ENCODE peak calls at places on chromosome 18, in six cellular contexts. T is transverse colon, A is GM06990, Q is fibroblast of the aortic adventitia, H is cardiac muscle cell, O is adrenal gland. K is an unnamed sample.

GRCh38 chr18:35672897-35673296 is 91.4 kb downstream of the GALNT1 start:
- DNase-seq in A (no peak), O (no peak), Q (no peak), H (no peak), T (peak; percentile 50), K (no peak)

GRCh38 chr18:23207191-23207955 is 72.1 kb downstream of the CABLES1 start:
- DNase-seq in A (no peak), Q (peak; percentile 24), T (no peak), O (no peak), H (no peak), K (no peak)

GRCh38 chr18:13530879-13531387 is 195.4 kb downstream of the FAM210A start:
- DNase-seq in H (peak; percentile 56), T (peak; percentile 62), O (peak; percentile 70), Q (peak; percentile 68), A (no peak), K (peak; percentile 75)

GRCh38 chr18:57813245-57813644 is 10.1 kb upstream of the ATP8B1 start:
- DNase-seq in T (no peak), O (no peak), H (peak; percentile 75), Q (peak; percentile 98), A (no peak), K (peak; percentile 98)

GRCh38 chr18:3111523-3112240 is 98.7 kb upstream of the LPIN2 start:
- DNase-seq in A (no peak), H (no peak), O (no peak), T (no peak), Q (peak; percentile 9), K (peak; percentile 32)

GRCh38 chr18:30234755-30235154 is 807.8 kb downstream of the DSC3 start:
- DNase-seq in Q (no peak), A (no peak), T (no peak), H (no peak), O (no peak), K (no peak)

GRCh38 chr18:47930086-47930843 is at the start of gene SMAD2:
- DNase-seq in T (peak; percentile 88), Q (peak; percentile 69), H (peak; percentile 88), A (no peak), O (peak; percentile 83), K (peak; percentile 70)

GRCh38 chr18:12821408-12821807 is 62.6 kb downstream of the PTPN2 start:
- DNase-seq in A (no peak), Q (no peak), H (no peak), O (no peak), T (no peak), K (no peak)

GRCh38 chr18:74376523-74376922 is 60.9 kb downstream of the C18orf63 start:
- DNase-seq in T (no peak), A (no peak), Q (no peak), O (no peak), H (no peak), K (no peak)

GRCh38 chr18:76398899-76399612 is 96.0 kb downstream of the ZNF516 start:
- DNase-seq in A (peak; percentile 63), Q (peak; percentile 73), H (peak; percentile 87), T (peak; percentile 81), O (peak; percentile 75), K (peak; percentile 74)

GRCh38 chr18:78596794-78597193 is 382.8 kb upstream of the SALL3 start:
- DNase-seq in O (no peak), T (no peak), A (no peak), H (no peak), Q (no peak), K (no peak)

GRCh38 chr18:46335551-46336059 is 231.4 kb downstream of the HAUS1 start:
- DNase-seq in Q (no peak), H (peak; percentile 60), T (no peak), A (no peak), O (no peak), K (no peak)

GRCh38 chr18:26562568-26562967 is 14.2 kb upstream of the KCTD1 start:
- DNase-seq in Q (no peak), O (no peak), A (no peak), H (no peak), T (no peak), K (no peak)

GRCh38 chr18:10296491-10296890 is 157.9 kb upstream of the APCDD1 start:
- DNase-seq in T (no peak), O (no peak), H (no peak), A (no peak), Q (no peak), K (no peak)

GRCh38 chr18:10295751-10296150 is 158.7 kb upstream of the APCDD1 start:
- DNase-seq in Q (no peak), H (no peak), O (no peak), A (no peak), T (no peak), K (no peak)

GRCh38 chr18:10299686-10300085 is 154.7 kb upstream of the APCDD1 start:
- DNase-seq in Q (no peak), A (no peak), T (no peak), O (no peak), H (no peak), K (peak; percentile 85)

GRCh38 chr18:10298346-10298745 is 156.1 kb upstream of the APCDD1 start:
- DNase-seq in T (no peak), Q (no peak), A (no peak), O (no peak), H (no peak), K (no peak)

DNA sequence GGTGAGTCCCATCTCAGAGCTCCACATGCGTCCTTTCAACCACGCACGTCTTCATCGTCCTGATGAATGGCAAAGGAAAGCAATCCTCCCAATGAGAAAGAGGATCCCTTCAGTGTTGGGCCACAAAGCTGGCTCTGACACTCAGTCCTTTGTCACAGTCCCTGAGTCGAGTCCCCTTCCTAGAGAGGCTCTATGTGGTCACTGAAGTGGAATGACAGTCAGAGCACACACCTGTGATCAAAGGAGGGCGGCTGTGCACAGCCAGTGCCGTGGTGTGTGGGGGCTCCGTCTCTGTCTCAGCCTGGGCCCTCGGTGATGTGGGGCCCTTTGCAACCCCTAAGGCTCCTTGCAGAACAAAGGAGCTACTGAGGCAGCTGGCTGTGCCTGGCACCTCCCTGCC is 157.4 kb upstream of the APCDD1 start:
- DNase-seq in A (no peak), O (no peak), Q (no peak), T (no peak), H (no peak), K (no peak)
- H3K4me3 ChIP-seq in A (no peak overlapping the region), O (no peak overlapping the region), Q (no peak overlapping the region), T (no peak overlapping the region), H (no peak overlapping the region), K (no peak overlapping the region)

GRCh38 chr18:52339891-52340371 is at the start of gene DCC:
- DNase-seq in H (peak; percentile 49), O (peak; percentile 15), Q (peak; percentile 21), A (peak; percentile 23), T (peak; percentile 34), K (peak; percentile 62)
- H3K4me3 ChIP-seq in H (peak within 1 kb of the TSS; percentile 30), O (no peak within 1 kb of the TSS), Q (no peak within 1 kb of the TSS), A (no peak within 1 kb of the TSS), T (no peak within 1 kb of the TSS), K (peak within 1 kb of the TSS; percentile 39)

GRCh38 chr18:67513285-67513684 is 3.2 kb downstream of the DSEL start:
- DNase-seq in T (no peak), O (no peak), Q (peak; percentile 36), A (no peak), H (no peak), K (no peak)

GRCh38 chr18:67515987-67516431 is 511 bp downstream of the DSEL start:
- DNase-seq in Q (peak; percentile 87), H (peak; percentile 91), T (peak; percentile 84), A (peak; percentile 47), O (peak; percentile 81), K (peak; percentile 83)

GRCh38 chr18:67516432-67517223 is at the start of gene DSEL:
- DNase-seq in T (peak; percentile 98), O (peak; percentile 98), Q (peak; percentile 94), A (peak; percentile 80), H (peak; percentile 98), K (peak; percentile 97)

GRCh38 chr18:67514465-67514864 is 2.1 kb downstream of the DSEL start:
- DNase-seq in O (no peak), T (no peak), Q (peak; percentile 31), A (no peak), H (no peak), K (no peak)

GRCh38 chr18:67514901-67515540 is 1.5 kb downstream of the DSEL start:
- DNase-seq in O (no peak), T (no peak), A (no peak), Q (peak; percentile 41), H (no peak), K (no peak)
- H3K4me3 ChIP-seq in O (peak overlapping the region; percentile 78), T (no peak overlapping the region), A (no peak overlapping the region), Q (peak overlapping the region; percentile 90), H (peak overlapping the region; percentile 69), K (peak overlapping the region; percentile 87)

DNA sequence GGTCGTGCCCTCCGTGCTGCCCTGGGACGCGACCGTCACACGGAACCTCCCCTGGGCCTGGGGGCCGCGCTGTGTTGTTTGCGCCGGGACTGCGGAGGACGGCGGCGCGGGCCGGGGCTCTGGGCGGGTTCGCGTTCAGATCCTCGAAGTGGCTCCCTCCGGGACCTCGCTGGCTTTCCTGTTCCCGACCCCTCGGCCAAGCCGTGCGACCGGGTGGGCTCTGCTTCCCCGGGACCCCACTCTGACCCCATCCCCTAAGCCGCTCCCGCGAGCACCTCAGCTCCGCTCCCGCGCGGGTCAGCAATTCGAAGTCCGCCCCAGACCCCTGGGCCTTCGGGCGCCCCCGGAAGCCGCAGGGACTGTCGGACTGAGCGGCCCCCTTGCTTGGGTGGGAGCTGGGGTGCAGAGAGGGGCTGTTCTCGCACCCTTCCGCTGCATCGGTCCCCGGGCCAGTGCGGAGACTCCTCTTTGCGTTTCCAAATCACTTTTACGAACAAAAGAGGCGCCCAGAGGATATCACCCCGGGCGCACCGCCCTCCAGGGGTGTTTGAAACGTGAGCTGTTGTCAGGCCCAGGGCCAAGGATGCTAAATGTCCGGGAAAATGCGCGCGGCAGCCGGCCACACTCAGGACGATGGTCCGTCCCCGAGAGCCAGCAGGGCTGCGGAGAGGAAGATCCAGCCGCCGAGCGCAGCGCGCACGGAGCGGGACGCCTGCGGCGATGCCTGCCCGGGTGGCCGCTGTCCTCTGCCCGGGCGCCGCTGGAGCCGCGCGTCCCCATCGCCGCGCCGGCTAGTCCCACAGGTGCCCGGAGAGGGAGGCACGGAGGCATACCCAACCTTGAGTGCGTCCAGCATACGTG is 73.5 kb downstream of the ZCCHC2 start:
- DNase-seq in Q (no peak), O (no peak), T (no peak), A (no peak), H (peak; percentile 9), K (peak; percentile 12)
- H3K4me3 ChIP-seq in Q (peak overlapping the region; percentile 39), O (peak overlapping the region; percentile 40), T (no peak overlapping the region), A (no peak overlapping the region), H (peak overlapping the region; percentile 37), K (peak overlapping the region; percentile 7)

GRCh38 chr18:55579471-55579870 is 8.5 kb downstream of the TCF4 start:
- DNase-seq in H (peak; percentile 56), Q (no peak), T (no peak), O (no peak), A (no peak), K (no peak)
- H3K4me3 ChIP-seq in H (no peak overlapping the region), Q (no peak overlapping the region), T (no peak overlapping the region), O (no peak overlapping the region), A (no peak overlapping the region), K (no peak overlapping the region)

K was measured in AG10803.